ENCODE peak calls at places on chromosome 4, in five cellular contexts. One of them, this sample, is unnamed.

GRCh38 chr4:41573458-41574129 is 35.6 kb downstream of the LIMCH1 start:
- DNase-seq in A549: no peak
- DNase-seq in IMR-90: no peak
- DNase-seq in colonic mucosa: no peak
- DNase-seq in upper lobe of right lung: no peak
- DNase-seq in this sample: no peak

GRCh38 chr4:188704288-188704687 is 565.0 kb downstream of the TRIML1 start:
- DNase-seq in colonic mucosa: no peak
- DNase-seq in upper lobe of right lung: no peak
- DNase-seq in IMR-90: no peak
- DNase-seq in A549: no peak
- DNase-seq in this sample: no peak

GRCh38 chr4:5941601-5942000 is 48.7 kb upstream of the CRMP1 start:
- DNase-seq in upper lobe of right lung: peak
- DNase-seq in colonic mucosa: no peak
- DNase-seq in A549: no peak
- DNase-seq in IMR-90: no peak
- DNase-seq in this sample: no peak

GRCh38 chr4:176569301-176569700 is 223.4 kb downstream of the VEGFC start:
- DNase-seq in colonic mucosa: no peak
- DNase-seq in upper lobe of right lung: no peak
- DNase-seq in A549: no peak
- DNase-seq in IMR-90: no peak
- DNase-seq in this sample: no peak

GRCh38 chr4:14767142-14767541 is 235.1 kb upstream of the CPEB2 start:
- DNase-seq in IMR-90: no peak
- DNase-seq in A549: no peak
- DNase-seq in upper lobe of right lung: no peak
- DNase-seq in colonic mucosa: no peak
- DNase-seq in this sample: no peak

GRCh38 chr4:145271194-145271593 is 90.8 kb upstream of the OTUD4 start:
- DNase-seq in upper lobe of right lung: no peak
- DNase-seq in colonic mucosa: no peak
- DNase-seq in A549: no peak
- DNase-seq in IMR-90: no peak
- DNase-seq in this sample: no peak

GRCh38 chr4:24973471-24974251 is 57.1 kb downstream of the LGI2 start:
- DNase-seq in A549: peak
- DNase-seq in upper lobe of right lung: peak
- DNase-seq in colonic mucosa: peak
- DNase-seq in IMR-90: peak
- DNase-seq in this sample: no peak

GRCh38 chr4:3122081-3122563 is 47.6 kb downstream of the HTT start:
- DNase-seq in upper lobe of right lung: no peak
- DNase-seq in IMR-90: peak
- DNase-seq in A549: no peak
- DNase-seq in colonic mucosa: no peak
- DNase-seq in this sample: no peak

GRCh38 chr4:80173387-80173786 is 23.9 kb upstream of the PRDM8 start:
- DNase-seq in upper lobe of right lung: no peak
- DNase-seq in A549: no peak
- DNase-seq in IMR-90: peak
- DNase-seq in colonic mucosa: no peak
- DNase-seq in this sample: no peak

GRCh38 chr4:176981551-176981950 is 188.8 kb upstream of the VEGFC start:
- DNase-seq in upper lobe of right lung: no peak
- DNase-seq in colonic mucosa: no peak
- DNase-seq in A549: no peak
- DNase-seq in IMR-90: peak
- DNase-seq in this sample: no peak

GRCh38 chr4:47942420-47942819 is 28.0 kb upstream of the NFXL1 start:
- DNase-seq in upper lobe of right lung: no peak
- DNase-seq in A549: no peak
- DNase-seq in IMR-90: no peak
- DNase-seq in colonic mucosa: no peak
- DNase-seq in this sample: no peak

GRCh38 chr4:73450398-73451004 is 14.5 kb downstream of the AFP start:
- DNase-seq in colonic mucosa: no peak
- DNase-seq in IMR-90: peak
- DNase-seq in upper lobe of right lung: no peak
- DNase-seq in A549: no peak
- DNase-seq in this sample: no peak

GRCh38 chr4:113756005-113756410 is 5.5 kb downstream of the CAMK2D start:
- DNase-seq in A549: no peak
- DNase-seq in IMR-90: peak
- DNase-seq in colonic mucosa: no peak
- DNase-seq in upper lobe of right lung: no peak
- DNase-seq in this sample: no peak

GRCh38 chr4:26475716-26476115 is 14.6 kb downstream of the CCKAR start:
- DNase-seq in upper lobe of right lung: no peak
- DNase-seq in IMR-90: no peak
- DNase-seq in A549: no peak
- DNase-seq in colonic mucosa: no peak
- DNase-seq in this sample: no peak

GRCh38 chr4:26474551-26474950 is 15.7 kb downstream of the CCKAR start:
- DNase-seq in upper lobe of right lung: no peak
- DNase-seq in IMR-90: no peak
- DNase-seq in A549: no peak
- DNase-seq in colonic mucosa: no peak
- DNase-seq in this sample: no peak

GRCh38 chr4:26476545-26476944 is 13.7 kb downstream of the CCKAR start:
- DNase-seq in upper lobe of right lung: no peak
- DNase-seq in IMR-90: no peak
- DNase-seq in A549: no peak
- DNase-seq in colonic mucosa: no peak
- DNase-seq in this sample: no peak

GRCh38 chr4:26478330-26478729 is 12.0 kb downstream of the CCKAR start:
- DNase-seq in colonic mucosa: no peak
- DNase-seq in A549: no peak
- DNase-seq in IMR-90: no peak
- DNase-seq in upper lobe of right lung: no peak
- DNase-seq in this sample: no peak

DNA sequence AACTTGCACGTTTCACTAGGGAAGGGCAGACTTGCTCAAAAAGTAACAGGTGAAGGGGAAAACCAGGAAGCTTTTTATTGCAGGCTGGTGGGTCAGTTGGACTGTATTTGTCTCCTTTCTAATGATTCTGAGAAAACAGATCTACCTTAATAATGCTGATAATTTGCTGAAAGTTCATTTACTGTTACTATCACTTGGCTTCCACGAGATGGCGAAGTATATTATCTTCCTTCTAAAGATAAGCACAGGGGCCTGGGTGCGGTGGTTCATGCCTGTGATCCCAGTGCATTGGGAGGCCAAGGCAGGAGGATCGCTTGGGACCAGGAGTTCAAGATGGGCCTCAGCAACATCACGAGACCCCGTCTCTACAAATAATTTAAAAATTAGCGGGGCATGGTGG is 16.4 kb downstream of the CCKAR start:
- DNase-seq in IMR-90: no peak
- DNase-seq in upper lobe of right lung: no peak
- DNase-seq in A549: no peak
- DNase-seq in colonic mucosa: no peak
- DNase-seq in this sample: no peak
- TF ChIP-seq CTCF in IMR-90: no peak
- TF ChIP-seq CTCF in upper lobe of right lung: no peak
- TF ChIP-seq CTCF in A549: no peak
- TF ChIP-seq CTCF in colonic mucosa: no peak
- TF ChIP-seq CTCF in this sample: no peak

GRCh38 chr4:46329118-46329976 is 60.6 kb downstream of the GABRA2 start:
- DNase-seq in A549: no peak
- DNase-seq in colonic mucosa: peak
- DNase-seq in IMR-90: peak
- DNase-seq in upper lobe of right lung: no peak
- DNase-seq in this sample: peak
- TF ChIP-seq CTCF in A549: no peak
- TF ChIP-seq CTCF in colonic mucosa: peak
- TF ChIP-seq CTCF in IMR-90: peak
- TF ChIP-seq CTCF in upper lobe of right lung: no peak
- TF ChIP-seq CTCF in this sample: peak

GRCh38 chr4:142549248-142549647 is 296.9 kb downstream of the INPP4B start:
- DNase-seq in upper lobe of right lung: no peak
- DNase-seq in IMR-90: no peak
- DNase-seq in A549: no peak
- DNase-seq in colonic mucosa: no peak
- DNase-seq in this sample: no peak

GRCh38 chr4:142550955-142551354 is 295.1 kb downstream of the INPP4B start:
- DNase-seq in IMR-90: no peak
- DNase-seq in A549: no peak
- DNase-seq in upper lobe of right lung: no peak
- DNase-seq in colonic mucosa: no peak
- DNase-seq in this sample: no peak

GRCh38 chr4:142548491-142548890 is 297.6 kb downstream of the INPP4B start:
- DNase-seq in A549: no peak
- DNase-seq in upper lobe of right lung: no peak
- DNase-seq in colonic mucosa: no peak
- DNase-seq in IMR-90: no peak
- DNase-seq in this sample: no peak

GRCh38 chr4:142551513-142552280 is 294.4 kb downstream of the INPP4B start:
- DNase-seq in colonic mucosa: no peak
- DNase-seq in IMR-90: no peak
- DNase-seq in A549: no peak
- DNase-seq in upper lobe of right lung: no peak
- DNase-seq in this sample: no peak

GRCh38 chr4:142549726-142550463 is 296.2 kb downstream of the INPP4B start:
- DNase-seq in colonic mucosa: no peak
- DNase-seq in IMR-90: peak
- DNase-seq in upper lobe of right lung: no peak
- DNase-seq in A549: peak
- DNase-seq in this sample: no peak
- TF ChIP-seq CTCF in colonic mucosa: no peak
- TF ChIP-seq CTCF in IMR-90: no peak
- TF ChIP-seq CTCF in upper lobe of right lung: no peak
- TF ChIP-seq CTCF in A549: no peak
- TF ChIP-seq CTCF in this sample: no peak

DNA sequence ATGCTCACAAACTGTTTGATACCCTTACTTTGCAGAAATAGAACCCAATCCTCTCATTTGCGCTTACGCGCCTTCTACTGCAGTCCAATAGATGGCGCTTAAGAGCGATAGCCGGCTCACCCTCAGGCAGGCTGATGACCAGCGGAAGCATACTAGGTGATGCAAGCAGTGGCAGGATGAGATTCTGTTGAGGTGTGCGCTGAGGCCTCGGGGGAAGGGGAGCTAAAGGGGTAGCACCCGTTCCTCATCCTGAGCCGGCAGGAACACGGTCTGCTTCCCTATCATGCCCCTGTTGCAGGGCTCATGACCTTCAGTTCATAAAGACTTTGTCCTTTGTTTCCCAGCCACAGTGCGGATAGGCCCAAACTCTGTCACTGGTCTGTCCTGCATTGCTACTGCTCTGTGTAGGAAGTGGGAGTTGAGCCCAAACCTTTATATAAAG is 628.9 kb downstream of the TLL1 start:
- DNase-seq in A549: peak
- DNase-seq in upper lobe of right lung: no peak
- DNase-seq in IMR-90: no peak
- DNase-seq in colonic mucosa: no peak
- DNase-seq in this sample: no peak
- TF ChIP-seq CTCF in A549: peak
- TF ChIP-seq CTCF in upper lobe of right lung: peak
- TF ChIP-seq CTCF in IMR-90: no peak
- TF ChIP-seq CTCF in colonic mucosa: no peak
- TF ChIP-seq CTCF in this sample: peak

GRCh38 chr4:81211956-81212355 is 3.1 kb downstream of the PRKG2 start:
- DNase-seq in IMR-90: no peak
- DNase-seq in colonic mucosa: no peak
- DNase-seq in upper lobe of right lung: no peak
- DNase-seq in A549: no peak
- DNase-seq in this sample: no peak
- TF ChIP-seq CTCF in IMR-90: no peak
- TF ChIP-seq CTCF in colonic mucosa: no peak
- TF ChIP-seq CTCF in upper lobe of right lung: no peak
- TF ChIP-seq CTCF in A549: no peak
- TF ChIP-seq CTCF in this sample: no peak